ENCODE peak calls at places on chromosome 13, in seven cellular contexts. One of them, this sample, is unnamed.

GRCh38 chr13:25111557-25111956 is 15.6 kb downstream of the PABPC3 start:
- DNase-seq in NK-92 treated with Interleukin-12 subunit alpha and Interleukin-12 subunit beta, amount 100 ng/mL, for 24 hours: no peak
- DNase-seq in AG09319: no peak
- DNase-seq in dorsolateral prefrontal cortex: no peak
- DNase-seq in SK-N-DZ: no peak
- DNase-seq in EH: no peak
- DNase-seq in HFF-Myc: no peak
- DNase-seq in this sample: peak

GRCh38 chr13:89554801-89555200 is 1792.7 kb upstream of the MIR17HG start:
- DNase-seq in HFF-Myc: no peak
- DNase-seq in NK-92 treated with Interleukin-12 subunit alpha and Interleukin-12 subunit beta, amount 100 ng/mL, for 24 hours: no peak
- DNase-seq in SK-N-DZ: no peak
- DNase-seq in dorsolateral prefrontal cortex: no peak
- DNase-seq in EH: no peak
- DNase-seq in AG09319: no peak
- DNase-seq in this sample: no peak

GRCh38 chr13:35388979-35389378 is 87.5 kb downstream of the MAB21L1 start:
- DNase-seq in dorsolateral prefrontal cortex: no peak
- DNase-seq in HFF-Myc: peak
- DNase-seq in SK-N-DZ: peak
- DNase-seq in NK-92 treated with Interleukin-12 subunit alpha and Interleukin-12 subunit beta, amount 100 ng/mL, for 24 hours: no peak
- DNase-seq in EH: peak
- DNase-seq in AG09319: peak
- DNase-seq in this sample: peak

GRCh38 chr13:99975626-99976025 is 4.1 kb upstream of the ZIC5 start:
- DNase-seq in dorsolateral prefrontal cortex: no peak
- DNase-seq in NK-92 treated with Interleukin-12 subunit alpha and Interleukin-12 subunit beta, amount 100 ng/mL, for 24 hours: no peak
- DNase-seq in EH: no peak
- DNase-seq in HFF-Myc: no peak
- DNase-seq in SK-N-DZ: no peak
- DNase-seq in AG09319: no peak
- DNase-seq in this sample: no peak

GRCh38 chr13:112444001-112444311 is 67.8 kb downstream of the SPACA7 start:
- DNase-seq in AG09319: peak
- DNase-seq in HFF-Myc: peak
- DNase-seq in SK-N-DZ: peak
- DNase-seq in dorsolateral prefrontal cortex: peak
- DNase-seq in NK-92 treated with Interleukin-12 subunit alpha and Interleukin-12 subunit beta, amount 100 ng/mL, for 24 hours: no peak
- DNase-seq in EH: peak
- DNase-seq in this sample: peak

GRCh38 chr13:97762141-97762540 is 191.3 kb upstream of the IPO5 start:
- DNase-seq in NK-92 treated with Interleukin-12 subunit alpha and Interleukin-12 subunit beta, amount 100 ng/mL, for 24 hours: no peak
- DNase-seq in EH: no peak
- DNase-seq in AG09319: no peak
- DNase-seq in HFF-Myc: no peak
- DNase-seq in SK-N-DZ: no peak
- DNase-seq in dorsolateral prefrontal cortex: no peak
- DNase-seq in this sample: no peak

GRCh38 chr13:99265823-99266426 is 7.7 kb upstream of the GPR18 start:
- DNase-seq in NK-92 treated with Interleukin-12 subunit alpha and Interleukin-12 subunit beta, amount 100 ng/mL, for 24 hours: no peak
- DNase-seq in SK-N-DZ: peak
- DNase-seq in EH: peak
- DNase-seq in dorsolateral prefrontal cortex: no peak
- DNase-seq in AG09319: no peak
- DNase-seq in HFF-Myc: no peak
- DNase-seq in this sample: peak

GRCh38 chr13:108326318-108326717 is 56.8 kb downstream of the TNFSF13B start:
- DNase-seq in EH: no peak
- DNase-seq in HFF-Myc: no peak
- DNase-seq in NK-92 treated with Interleukin-12 subunit alpha and Interleukin-12 subunit beta, amount 100 ng/mL, for 24 hours: peak
- DNase-seq in SK-N-DZ: no peak
- DNase-seq in AG09319: no peak
- DNase-seq in dorsolateral prefrontal cortex: no peak
- DNase-seq in this sample: no peak

GRCh38 chr13:112934075-112934474 is 34.9 kb upstream of the MCF2L start:
- DNase-seq in NK-92 treated with Interleukin-12 subunit alpha and Interleukin-12 subunit beta, amount 100 ng/mL, for 24 hours: no peak
- DNase-seq in SK-N-DZ: peak
- DNase-seq in dorsolateral prefrontal cortex: no peak
- DNase-seq in AG09319: no peak
- DNase-seq in HFF-Myc: no peak
- DNase-seq in EH: no peak
- DNase-seq in this sample: no peak

GRCh38 chr13:110555601-110556223 is 5.8 kb downstream of the RAB20 start:
- DNase-seq in dorsolateral prefrontal cortex: no peak
- DNase-seq in HFF-Myc: no peak
- DNase-seq in NK-92 treated with Interleukin-12 subunit alpha and Interleukin-12 subunit beta, amount 100 ng/mL, for 24 hours: no peak
- DNase-seq in AG09319: no peak
- DNase-seq in EH: no peak
- DNase-seq in SK-N-DZ: no peak
- DNase-seq in this sample: no peak

GRCh38 chr13:67100723-67101122 is 129.4 kb downstream of the PCDH9 start:
- DNase-seq in dorsolateral prefrontal cortex: no peak
- DNase-seq in EH: no peak
- DNase-seq in NK-92 treated with Interleukin-12 subunit alpha and Interleukin-12 subunit beta, amount 100 ng/mL, for 24 hours: no peak
- DNase-seq in HFF-Myc: no peak
- DNase-seq in AG09319: no peak
- DNase-seq in SK-N-DZ: no peak
- DNase-seq in this sample: no peak

GRCh38 chr13:44368062-44368591 is 5.5 kb upstream of the SERP2 start:
- DNase-seq in AG09319: peak
- DNase-seq in EH: peak
- DNase-seq in dorsolateral prefrontal cortex: no peak
- DNase-seq in SK-N-DZ: peak
- DNase-seq in HFF-Myc: peak
- DNase-seq in NK-92 treated with Interleukin-12 subunit alpha and Interleukin-12 subunit beta, amount 100 ng/mL, for 24 hours: no peak
- DNase-seq in this sample: peak

GRCh38 chr13:76993021-76993420 is 1.1 kb downstream of the CLN5 start:
- DNase-seq in NK-92 treated with Interleukin-12 subunit alpha and Interleukin-12 subunit beta, amount 100 ng/mL, for 24 hours: no peak
- DNase-seq in HFF-Myc: no peak
- DNase-seq in dorsolateral prefrontal cortex: no peak
- DNase-seq in EH: peak
- DNase-seq in SK-N-DZ: no peak
- DNase-seq in AG09319: no peak
- DNase-seq in this sample: peak

GRCh38 chr13:26600345-26600761 is 42.9 kb downstream of the WASF3 start:
- DNase-seq in NK-92 treated with Interleukin-12 subunit alpha and Interleukin-12 subunit beta, amount 100 ng/mL, for 24 hours: no peak
- DNase-seq in dorsolateral prefrontal cortex: no peak
- DNase-seq in AG09319: no peak
- DNase-seq in SK-N-DZ: no peak
- DNase-seq in HFF-Myc: no peak
- DNase-seq in EH: peak
- DNase-seq in this sample: peak

GRCh38 chr13:45626731-45627374 is 11.3 kb upstream of the ERICH6B start:
- DNase-seq in SK-N-DZ: peak
- DNase-seq in HFF-Myc: no peak
- DNase-seq in AG09319: no peak
- DNase-seq in EH: peak
- DNase-seq in NK-92 treated with Interleukin-12 subunit alpha and Interleukin-12 subunit beta, amount 100 ng/mL, for 24 hours: no peak
- DNase-seq in dorsolateral prefrontal cortex: no peak
- DNase-seq in this sample: peak

GRCh38 chr13:55788548-55788947 is 1352.2 kb upstream of the PRR20A start:
- DNase-seq in dorsolateral prefrontal cortex: no peak
- DNase-seq in SK-N-DZ: no peak
- DNase-seq in AG09319: no peak
- DNase-seq in NK-92 treated with Interleukin-12 subunit alpha and Interleukin-12 subunit beta, amount 100 ng/mL, for 24 hours: no peak
- DNase-seq in HFF-Myc: no peak
- DNase-seq in EH: no peak
- DNase-seq in this sample: no peak

GRCh38 chr13:19860884-19861655 is 2.4 kb downstream of the ZMYM5 start:
- DNase-seq in HFF-Myc: no peak
- DNase-seq in NK-92 treated with Interleukin-12 subunit alpha and Interleukin-12 subunit beta, amount 100 ng/mL, for 24 hours: no peak
- DNase-seq in EH: peak
- DNase-seq in dorsolateral prefrontal cortex: no peak
- DNase-seq in AG09319: no peak
- DNase-seq in SK-N-DZ: no peak
- DNase-seq in this sample: peak

GRCh38 chr13:75788494-75788991 is 152.4 kb downstream of the LMO7 start:
- DNase-seq in SK-N-DZ: no peak
- DNase-seq in HFF-Myc: peak
- DNase-seq in NK-92 treated with Interleukin-12 subunit alpha and Interleukin-12 subunit beta, amount 100 ng/mL, for 24 hours: no peak
- DNase-seq in AG09319: peak
- DNase-seq in dorsolateral prefrontal cortex: no peak
- DNase-seq in EH: peak
- DNase-seq in this sample: peak

GRCh38 chr13:42119875-42120274 is 71.4 kb downstream of the DGKH start:
- DNase-seq in AG09319: no peak
- DNase-seq in SK-N-DZ: no peak
- DNase-seq in EH: no peak
- DNase-seq in dorsolateral prefrontal cortex: no peak
- DNase-seq in HFF-Myc: no peak
- DNase-seq in NK-92 treated with Interleukin-12 subunit alpha and Interleukin-12 subunit beta, amount 100 ng/mL, for 24 hours: no peak
- DNase-seq in this sample: no peak

GRCh38 chr13:27024781-27025492 is 146.7 kb downstream of the USP12 start:
- DNase-seq in SK-N-DZ: no peak
- DNase-seq in AG09319: no peak
- DNase-seq in NK-92 treated with Interleukin-12 subunit alpha and Interleukin-12 subunit beta, amount 100 ng/mL, for 24 hours: no peak
- DNase-seq in HFF-Myc: no peak
- DNase-seq in EH: no peak
- DNase-seq in dorsolateral prefrontal cortex: no peak
- DNase-seq in this sample: no peak

GRCh38 chr13:50226515-50227147 is 211.4 kb downstream of the KCNRG start:
- DNase-seq in NK-92 treated with Interleukin-12 subunit alpha and Interleukin-12 subunit beta, amount 100 ng/mL, for 24 hours: no peak
- DNase-seq in AG09319: no peak
- DNase-seq in dorsolateral prefrontal cortex: no peak
- DNase-seq in SK-N-DZ: no peak
- DNase-seq in EH: no peak
- DNase-seq in HFF-Myc: no peak
- DNase-seq in this sample: peak

GRCh38 chr13:86882835-86883234 is 788.3 kb upstream of the SLITRK5 start:
- DNase-seq in HFF-Myc: no peak
- DNase-seq in SK-N-DZ: no peak
- DNase-seq in AG09319: no peak
- DNase-seq in dorsolateral prefrontal cortex: no peak
- DNase-seq in EH: no peak
- DNase-seq in NK-92 treated with Interleukin-12 subunit alpha and Interleukin-12 subunit beta, amount 100 ng/mL, for 24 hours: no peak
- DNase-seq in this sample: no peak

GRCh38 chr13:91031508-91031907 is 316.0 kb upstream of the MIR17HG start:
- DNase-seq in HFF-Myc: no peak
- DNase-seq in AG09319: no peak
- DNase-seq in dorsolateral prefrontal cortex: no peak
- DNase-seq in SK-N-DZ: no peak
- DNase-seq in NK-92 treated with Interleukin-12 subunit alpha and Interleukin-12 subunit beta, amount 100 ng/mL, for 24 hours: no peak
- DNase-seq in EH: no peak
- DNase-seq in this sample: no peak

GRCh38 chr13:26881154-26881553 is 120.6 kb upstream of the GPR12 start:
- DNase-seq in dorsolateral prefrontal cortex: no peak
- DNase-seq in AG09319: no peak
- DNase-seq in EH: peak
- DNase-seq in SK-N-DZ: no peak
- DNase-seq in HFF-Myc: no peak
- DNase-seq in NK-92 treated with Interleukin-12 subunit alpha and Interleukin-12 subunit beta, amount 100 ng/mL, for 24 hours: no peak
- DNase-seq in this sample: peak

GRCh38 chr13:49098198-49098597 is 121.9 kb upstream of the MLNR start:
- DNase-seq in NK-92 treated with Interleukin-12 subunit alpha and Interleukin-12 subunit beta, amount 100 ng/mL, for 24 hours: no peak
- DNase-seq in EH: peak
- DNase-seq in dorsolateral prefrontal cortex: no peak
- DNase-seq in HFF-Myc: peak
- DNase-seq in AG09319: peak
- DNase-seq in SK-N-DZ: no peak
- DNase-seq in this sample: peak

GRCh38 chr13:30873519-30873918 is 32.6 kb upstream of the MEDAG start:
- DNase-seq in HFF-Myc: no peak
- DNase-seq in NK-92 treated with Interleukin-12 subunit alpha and Interleukin-12 subunit beta, amount 100 ng/mL, for 24 hours: no peak
- DNase-seq in SK-N-DZ: no peak
- DNase-seq in EH: peak
- DNase-seq in AG09319: no peak
- DNase-seq in dorsolateral prefrontal cortex: no peak
- DNase-seq in this sample: no peak

GRCh38 chr13:92175330-92175729 is 776.9 kb downstream of the GPC5 start:
- DNase-seq in NK-92 treated with Interleukin-12 subunit alpha and Interleukin-12 subunit beta, amount 100 ng/mL, for 24 hours: no peak
- DNase-seq in EH: no peak
- DNase-seq in SK-N-DZ: peak
- DNase-seq in AG09319: no peak
- DNase-seq in HFF-Myc: no peak
- DNase-seq in dorsolateral prefrontal cortex: no peak
- DNase-seq in this sample: peak

GRCh38 chr13:109759609-109760008 is 26.8 kb downstream of the IRS2 start:
- DNase-seq in HFF-Myc: no peak
- DNase-seq in EH: no peak
- DNase-seq in dorsolateral prefrontal cortex: no peak
- DNase-seq in NK-92 treated with Interleukin-12 subunit alpha and Interleukin-12 subunit beta, amount 100 ng/mL, for 24 hours: no peak
- DNase-seq in SK-N-DZ: no peak
- DNase-seq in AG09319: no peak
- DNase-seq in this sample: no peak

GRCh38 chr13:86907116-86907515 is 764.1 kb upstream of the SLITRK5 start:
- DNase-seq in EH: no peak
- DNase-seq in SK-N-DZ: no peak
- DNase-seq in NK-92 treated with Interleukin-12 subunit alpha and Interleukin-12 subunit beta, amount 100 ng/mL, for 24 hours: no peak
- DNase-seq in dorsolateral prefrontal cortex: no peak
- DNase-seq in HFF-Myc: no peak
- DNase-seq in AG09319: no peak
- DNase-seq in this sample: peak

GRCh38 chr13:49997935-49998334 is 1.1 kb downstream of the TRIM13 start:
- DNase-seq in EH: peak
- DNase-seq in AG09319: no peak
- DNase-seq in NK-92 treated with Interleukin-12 subunit alpha and Interleukin-12 subunit beta, amount 100 ng/mL, for 24 hours: no peak
- DNase-seq in HFF-Myc: no peak
- DNase-seq in SK-N-DZ: no peak
- DNase-seq in dorsolateral prefrontal cortex: no peak
- DNase-seq in this sample: peak

GRCh38 chr13:21361123-21361522 is 98.0 kb downstream of the ZDHHC20 start:
- DNase-seq in EH: no peak
- DNase-seq in dorsolateral prefrontal cortex: no peak
- DNase-seq in AG09319: no peak
- DNase-seq in SK-N-DZ: no peak
- DNase-seq in HFF-Myc: no peak
- DNase-seq in NK-92 treated with Interleukin-12 subunit alpha and Interleukin-12 subunit beta, amount 100 ng/mL, for 24 hours: no peak
- DNase-seq in this sample: no peak

This sample was measured in fibroblast of mammary gland.